ENCODE peak calls at places on chromosomes 5 and 9, in nine cellular contexts. F is activated CD8-positive, alpha-beta memory T cell treated with anti-CD3 and anti-CD28 coated beads for 48 hours; D is thoracic aorta; K is amygdala; G is A549; C is cardiac fibroblast; Z is breast epithelium; X is stimulated activated CD4-positive, alpha-beta T cell treated with anti-CD3 and anti-CD28 coated beads, TNF-alpha, amount 100 ng/mL, for 4 hours; R is sigmoid colon. W is an unnamed sample.

GRCh38 chr9:121945281-121945680 is 147.8 kb downstream of the TTLL11 start:
- DNase-seq in F (no peak), D (no peak), K (no peak), G (no peak), C (no peak), Z (no peak), X (no peak), R (no peak), W (no peak)

GRCh38 chr5:139422307-139422893 is 16.9 kb downstream of the DNAJC18 start:
- DNase-seq in F (no peak), D (no peak), K (no peak), G (peak), C (peak), Z (no peak), X (no peak), R (no peak), W (peak)

GRCh38 chr5:137669796-137670195 is 66.1 kb downstream of the KLHL3 start:
- DNase-seq in F (no peak), D (no peak), K (no peak), G (no peak), C (no peak), Z (no peak), X (no peak), R (no peak), W (no peak)

GRCh38 chr9:4433379-4433778 is 56.9 kb upstream of the SLC1A1 start:
- DNase-seq in F (no peak), D (no peak), K (no peak), G (no peak), C (no peak), Z (no peak), X (no peak), R (no peak), W (no peak)

GRCh38 chr9:82882133-82882532 is 180.8 kb downstream of the RASEF start:
- DNase-seq in F (no peak), D (no peak), K (no peak), G (no peak), C (no peak), Z (no peak), X (no peak), R (no peak), W (peak)

GRCh38 chr9:21579209-21579608 is 97.1 kb upstream of the IFNE start:
- DNase-seq in F (no peak), D (no peak), K (no peak), G (no peak), C (no peak), Z (no peak), X (no peak), R (no peak), W (no peak)

GRCh38 chr9:99445920-99446319 is 223.8 kb downstream of the SEC61B start:
- DNase-seq in F (no peak), D (no peak), K (no peak), G (no peak), C (no peak), Z (no peak), X (no peak), R (no peak), W (no peak)

GRCh38 chr5:14357861-14358260 is 214.7 kb downstream of the TRIO start:
- DNase-seq in F (no peak), D (no peak), K (no peak), G (no peak), C (no peak), Z (no peak), X (no peak), R (no peak), W (peak)